ENCODE peak calls at places on chromosomes 12 and 14, in five cellular contexts. Z, F, P, A and X are unnamed samples. For H3K27me3, the result is how much of the 10 kb centered on the place peaks cover.

GRCh38 chr14:50943261-50943942 is 881 bp downstream of the PYGL start:
- DNase-seq in Z (no peak), F (no peak), P (no peak), A (no peak), X (no peak)

GRCh38 chr14:100526632-100527031 is 60.6 kb downstream of the BEGAIN start:
- DNase-seq in Z (no peak), F (no peak), P (no peak), A (peak), X (no peak)

GRCh38 chr14:33781267-33781666 is 169.6 kb downstream of the EGLN3 start:
- DNase-seq in Z (no peak), F (no peak), P (no peak), A (no peak), X (no peak)

GRCh38 chr12:15796493-15797141 is 7.4 kb upstream of the EPS8 start:
- DNase-seq in Z (no peak), F (no peak), P (no peak), A (no peak), X (no peak)

GRCh38 chr14:77110286-77110685 is 12.2 kb downstream of the CIPC start:
- DNase-seq in Z (no peak), F (no peak), P (no peak), A (no peak), X (no peak)

GRCh38 chr14:28763914-28764848 is 2.4 kb upstream of the FOXG1 start:
- DNase-seq in Z (no peak), F (no peak), P (no peak), A (no peak), X (no peak)

GRCh38 chr14:61568572-61569011 is 126.7 kb upstream of the HIF1A start:
- DNase-seq in Z (peak), F (no peak), P (peak), A (no peak), X (peak)

GRCh38 chr14:103259801-103260628 is 74.0 kb upstream of the EIF5 start:
- DNase-seq in Z (no peak), F (no peak), P (no peak), A (no peak), X (no peak)

GRCh38 chr14:99809864-99810854 is 16.9 kb downstream of the EML1 start:
- DNase-seq in Z (no peak), F (no peak), P (no peak), A (no peak), X (no peak)

GRCh38 chr14:73759183-73759713 is 45.1 kb upstream of the PNMA1 start:
- DNase-seq in Z (peak), F (no peak), P (peak), A (no peak), X (peak)

GRCh38 chr12:74349925-74350324 is 187.7 kb upstream of the ATXN7L3B start:
- DNase-seq in Z (no peak), F (no peak), P (no peak), A (no peak), X (no peak)

GRCh38 chr14:105317546-105317945 is 3.0 kb downstream of the PACS2 start:
- DNase-seq in Z (no peak), F (no peak), P (no peak), A (no peak), X (no peak)

GRCh38 chr12:51056242-51056641 is 8.1 kb downstream of the LETMD1 start:
- DNase-seq in Z (no peak), F (no peak), P (no peak), A (no peak), X (no peak)

GRCh38 chr12:25301798-25302197 is 51.1 kb upstream of the KRAS start:
- DNase-seq in Z (no peak), F (no peak), P (no peak), A (no peak), X (no peak)

GRCh38 chr14:30692669-30693068 is 70.5 kb downstream of the SCFD1 start:
- DNase-seq in Z (no peak), F (no peak), P (no peak), A (no peak), X (no peak)

GRCh38 chr14:106417224-106418049 is 891.1 kb downstream of the TMEM121 start:
- DNase-seq in Z (peak), F (no peak), P (peak), A (no peak), X (peak)

GRCh38 chr12:119117936-119118335 is 60.8 kb upstream of the HSPB8 start:
- DNase-seq in Z (no peak), F (no peak), P (no peak), A (no peak), X (no peak)

GRCh38 chr12:85697003-85697402 is 139.2 kb downstream of the RASSF9 start:
- DNase-seq in Z (no peak), F (no peak), P (no peak), A (no peak), X (no peak)

GRCh38 chr12:32718926-32719325 is 36.8 kb downstream of the YARS2 start:
- DNase-seq in Z (no peak), F (no peak), P (no peak), A (no peak), X (no peak)

GRCh38 chr14:24887623-24888304 is 162.2 kb downstream of the STXBP6 start:
- DNase-seq in Z (no peak), F (no peak), P (no peak), A (no peak), X (no peak)

GRCh38 chr14:104826197-104826857 is 25.4 kb downstream of the ZBTB42 start:
- DNase-seq in Z (peak), F (peak), P (peak), A (peak), X (peak)

GRCh38 chr12:31859232-31859977 is 99.8 kb upstream of the RESF1 start:
- DNase-seq in Z (no peak), F (no peak), P (no peak), A (no peak), X (no peak)

GRCh38 chr14:29734732-29735131 is 192.9 kb downstream of the PRKD1 start:
- DNase-seq in Z (no peak), F (no peak), P (no peak), A (no peak), X (no peak)

GRCh38 chr12:23669691-23670090 is 279.8 kb downstream of the SOX5 start:
- DNase-seq in Z (no peak), F (no peak), P (no peak), A (no peak), X (no peak)

GRCh38 chr12:247271-247670 is 15.4 kb downstream of the SLC6A13 start:
- DNase-seq in Z (no peak), F (no peak), P (no peak), A (no peak), X (no peak)

GRCh38 chr14:60094306-60094897 is 2.7 kb downstream of the PCNX4 start:
- DNase-seq in Z (peak), F (no peak), P (no peak), A (no peak), X (peak)

GRCh38 chr14:28398501-28398900 is 368.1 kb upstream of the FOXG1 start:
- DNase-seq in Z (no peak), F (no peak), P (no peak), A (no peak), X (no peak)

GRCh38 chr14:32678088-32678487 is 260.6 kb upstream of the NPAS3 start:
- DNase-seq in Z (no peak), F (no peak), P (no peak), A (no peak), X (no peak)

GRCh38 chr12:75852143-75852542 is 179.4 kb downstream of the PHLDA1 start:
- DNase-seq in Z (no peak), F (no peak), P (no peak), A (no peak), X (no peak)

GRCh38 chr12:104536841-104537240 is 80.1 kb downstream of the CHST11 start:
- DNase-seq in Z (no peak), F (no peak), P (no peak), A (no peak), X (no peak)

GRCh38 chr12:25725874-25726273 is 172.8 kb upstream of the LMNTD1 start:
- DNase-seq in Z (no peak), F (no peak), P (no peak), A (no peak), X (no peak)

GRCh38 chr12:12720052-12720451 is 2.9 kb downstream of the CDKN1B start:
- DNase-seq in Z (peak), F (no peak), P (no peak), A (no peak), X (no peak)

GRCh38 chr14:103031956-103032355 is 25.4 kb downstream of the CDC42BPB start:
- DNase-seq in Z (no peak), F (no peak), P (no peak), A (no peak), X (no peak)

GRCh38 chr12:104494137-104494815 is 37.5 kb downstream of the CHST11 start:
- DNase-seq in Z (peak), F (no peak), P (peak), A (peak), X (peak)

GRCh38 chr12:54002915-54003339 is 3.0 kb downstream of the HOXC9 start:
- DNase-seq in Z (no peak), F (no peak), P (no peak), A (no peak), X (no peak)

GRCh38 chr12:54005531-54005852 is 3.3 kb upstream of the HOXC8 start:
- DNase-seq in Z (no peak), F (no peak), P (no peak), A (no peak), X (no peak)

GRCh38 chr12:54004841-54005530 is 3.8 kb upstream of the HOXC8 start:
- DNase-seq in Z (no peak), F (no peak), P (no peak), A (no peak), X (no peak)

GRCh38 chr12:54003625-54004024 is 3.7 kb downstream of the HOXC9 start:
- DNase-seq in Z (no peak), F (no peak), P (no peak), A (no peak), X (no peak)

DNA sequence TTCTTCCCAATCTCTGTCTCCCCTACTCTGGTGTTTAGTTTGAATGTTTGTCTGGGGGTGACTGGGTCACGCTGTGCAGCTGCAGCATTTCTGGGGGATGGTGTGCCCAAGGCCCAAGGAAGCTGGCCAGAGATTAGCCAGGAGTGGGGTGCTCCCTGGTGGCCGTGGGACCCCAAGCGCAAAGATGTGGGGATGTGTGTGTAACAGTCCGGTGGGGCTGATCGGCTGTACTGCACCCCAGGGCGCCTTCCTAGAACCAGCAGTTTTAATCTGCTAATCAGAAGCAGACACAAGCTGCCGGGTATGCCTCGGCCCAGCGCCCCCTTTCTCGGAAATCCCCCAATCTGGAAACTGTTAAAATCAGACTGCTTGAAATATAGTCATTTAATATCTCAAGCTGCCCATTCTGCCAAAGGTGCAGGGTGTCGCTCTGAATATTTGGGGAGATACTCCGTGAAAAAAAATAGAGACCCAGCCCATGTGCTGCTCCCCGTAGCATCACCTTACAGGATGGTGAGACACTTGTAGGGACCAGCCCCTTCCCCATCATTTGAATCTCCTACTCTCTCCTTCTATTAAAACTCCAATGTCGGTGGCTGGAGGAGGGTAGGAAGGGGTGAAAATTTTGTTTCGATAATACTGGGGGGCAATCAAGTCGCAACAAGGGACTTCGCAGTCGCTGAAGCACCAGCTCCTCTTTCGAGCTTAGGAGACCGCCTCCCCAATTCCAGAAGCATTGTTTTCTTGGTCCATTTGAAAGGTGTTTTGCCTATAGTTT is 4.3 kb downstream of the HOXC9 start:
- DNase-seq in Z (no peak), F (no peak), P (no peak), A (no peak), X (no peak)
- H3K27me3 ChIP-seq in Z (half or more), F (half or more), P (half or more), A (under half), X (half or more)

GRCh38 chr12:4137441-4137840 is 136.1 kb upstream of the CCND2 start:
- DNase-seq in Z (no peak), F (no peak), P (no peak), A (no peak), X (no peak)
- H3K27me3 ChIP-seq in Z (under half), F (under half), P (under half), A (under half), X (under half)

DNA sequence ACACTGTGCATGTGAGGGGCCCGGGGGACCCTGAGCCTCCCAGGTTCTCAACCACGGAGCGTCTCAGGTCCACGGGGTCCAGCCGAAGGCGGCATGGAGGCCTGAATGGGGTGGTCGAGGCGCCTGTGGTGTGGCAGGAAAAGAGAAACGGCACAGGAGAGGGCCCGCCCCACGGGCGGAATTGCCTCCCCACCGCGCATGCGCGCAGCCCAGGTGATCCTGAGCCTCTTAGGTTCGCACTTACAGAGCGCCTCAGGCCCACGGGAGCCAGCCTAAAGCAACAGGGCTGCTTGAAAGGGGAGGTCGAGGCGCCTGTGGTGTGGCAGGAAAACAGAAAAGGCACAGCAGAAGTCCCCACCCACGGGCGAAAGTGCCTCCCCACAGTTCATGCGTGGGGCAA is 311.0 kb downstream of the ALG10 start:
- DNase-seq in Z (no peak), F (no peak), P (no peak), A (no peak), X (no peak)
- H3K27me3 ChIP-seq in Z (under half), F (under half), P (under half), A (under half), X (under half)

GRCh38 chr14:36662543-36663403 is 1.1 kb downstream of the PAX9 start:
- DNase-seq in Z (no peak), F (no peak), P (no peak), A (no peak), X (no peak)
- H3K27me3 ChIP-seq in Z (under half), F (half or more), P (under half), A (under half), X (under half)

GRCh38 chr12:130307859-130308258 is 29.8 kb upstream of the PIWIL1 start:
- DNase-seq in Z (no peak), F (no peak), P (no peak), A (no peak), X (no peak)

GRCh38 chr12:130301577-130301976 is 36.1 kb upstream of the PIWIL1 start:
- DNase-seq in Z (no peak), F (no peak), P (no peak), A (no peak), X (no peak)

GRCh38 chr12:130300090-130300489 is 37.6 kb upstream of the PIWIL1 start:
- DNase-seq in Z (no peak), F (no peak), P (no peak), A (no peak), X (no peak)

GRCh38 chr12:130300725-130301124 is 37.0 kb upstream of the PIWIL1 start:
- DNase-seq in Z (no peak), F (no peak), P (no peak), A (no peak), X (peak)

DNA sequence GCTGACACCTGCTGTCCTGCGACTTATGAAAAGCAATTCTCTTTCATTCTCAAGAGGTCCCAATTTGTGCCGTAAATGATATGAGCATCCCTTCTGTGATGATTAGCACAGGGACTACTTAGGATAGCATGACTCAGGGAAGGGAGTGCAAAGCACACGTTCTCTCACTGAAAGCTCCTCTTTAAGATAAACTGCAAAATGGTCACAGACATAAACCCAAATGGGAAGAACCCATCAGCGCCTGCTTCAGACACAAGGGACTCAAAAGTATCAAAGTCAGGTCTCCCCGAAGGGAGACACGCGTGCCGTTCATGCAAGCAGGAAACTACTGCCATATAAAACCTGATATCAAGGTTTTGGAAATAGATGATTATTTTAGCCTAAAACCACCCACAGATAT is 33.9 kb upstream of the PIWIL1 start:
- DNase-seq in Z (no peak), F (no peak), P (no peak), A (no peak), X (no peak)
- H3K27me3 ChIP-seq in Z (under half), F (under half), P (under half), A (under half), X (under half)

GRCh38 chr12:66028388-66028787 is 102.2 kb downstream of the LLPH start:
- DNase-seq in Z (no peak), F (no peak), P (no peak), A (no peak), X (no peak)

GRCh38 chr12:66035289-66035961 is 95.1 kb downstream of the LLPH start:
- DNase-seq in Z (peak), F (no peak), P (no peak), A (no peak), X (no peak)

GRCh38 chr12:66025477-66025876 is 105.1 kb downstream of the LLPH start:
- DNase-seq in Z (no peak), F (no peak), P (no peak), A (no peak), X (no peak)

GRCh38 chr12:66032739-66033138 is 97.8 kb downstream of the LLPH start:
- DNase-seq in Z (no peak), F (no peak), P (no peak), A (no peak), X (no peak)

DNA sequence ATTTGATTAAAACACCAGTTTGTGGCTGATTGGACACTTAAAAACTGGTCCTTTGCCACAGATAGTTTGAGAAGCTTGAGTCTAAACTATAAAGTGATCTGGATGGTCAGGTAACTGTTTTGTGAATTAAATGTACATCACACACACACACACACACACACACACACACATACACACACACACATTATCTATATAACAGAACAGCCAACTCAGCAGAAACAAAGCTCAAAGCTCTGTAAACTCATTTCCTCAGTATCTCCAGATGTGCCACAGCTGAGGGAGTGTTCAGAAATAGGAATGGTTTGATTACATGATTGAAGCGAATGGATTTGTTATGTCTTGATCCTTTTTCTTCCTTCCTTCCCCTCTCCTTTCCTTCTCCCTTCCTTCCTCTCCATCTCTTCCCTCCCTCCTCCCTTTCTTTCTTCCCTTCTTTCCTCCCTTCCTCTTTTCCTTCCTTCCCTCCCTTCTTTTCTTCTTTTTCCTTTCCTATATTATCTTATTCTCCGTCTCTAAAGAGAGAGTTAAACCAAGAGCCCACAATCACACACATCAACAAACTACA is 100.3 kb downstream of the LLPH start:
- DNase-seq in Z (no peak), F (no peak), P (no peak), A (no peak), X (no peak)
- H3K27me3 ChIP-seq in Z (under half), F (under half), P (under half), A (under half), X (under half)

GRCh38 chr12:57526477-57527126 is 4.0 kb downstream of the MBD6 start:
- DNase-seq in Z (no peak), F (no peak), P (no peak), A (no peak), X (no peak)
- H3K27me3 ChIP-seq in Z (under half), F (under half), P (under half), A (under half), X (under half)

GRCh38 chr12:131153016-131153415 is 199.3 kb downstream of the ADGRD1 start:
- DNase-seq in Z (no peak), F (no peak), P (no peak), A (no peak), X (no peak)
- H3K27me3 ChIP-seq in Z (under half), F (under half), P (under half), A (under half), X (under half)

GRCh38 chr14:71668942-71669341 is 263.3 kb upstream of the RGS6 start:
- DNase-seq in Z (no peak), F (no peak), P (no peak), A (no peak), X (no peak)
- H3K27me3 ChIP-seq in Z (under half), F (under half), P (under half), A (under half), X (under half)

GRCh38 chr12:52629251-52630103 is 11.1 kb upstream of the KRT73 start:
- DNase-seq in Z (no peak), F (no peak), P (no peak), A (peak), X (no peak)

GRCh38 chr12:52630104-52630500 is 11.7 kb upstream of the KRT73 start:
- DNase-seq in Z (no peak), F (no peak), P (no peak), A (peak), X (no peak)

GRCh38 chr12:52627395-52628110 is 9.2 kb upstream of the KRT73 start:
- DNase-seq in Z (no peak), F (no peak), P (no peak), A (peak), X (no peak)

GRCh38 chr12:52628841-52629240 is 10.5 kb upstream of the KRT73 start:
- DNase-seq in Z (no peak), F (no peak), P (no peak), A (no peak), X (no peak)

GRCh38 chr12:52628111-52628507 is 9.8 kb upstream of the KRT73 start:
- DNase-seq in Z (no peak), F (no peak), P (no peak), A (peak), X (no peak)
- H3K27me3 ChIP-seq in Z (under half), F (under half), P (under half), A (under half), X (under half)